ENCODE peak calls at places on chromosome 11, in ten cellular contexts. Y, C, O, Q, W, G, T, A, F and H are unnamed samples.
A peak's percentile ranks its signal among the peaks of the same experiment; 100 is the strongest.

GRCh38 chr11:125141686-125142535 is 22.6 kb upstream of the PKNOX2 start:
- DNase-seq in O (peak; percentile 28), G (no peak), F (peak; percentile 66), A (no peak), C (no peak), W (no peak), Y (peak; percentile 80), T (peak; percentile 51), Q (no peak), H (peak; percentile 40)

GRCh38 chr11:80900265-80900664 is 1459.4 kb upstream of the TENM4 start:
- DNase-seq in O (no peak), T (no peak), Q (no peak), A (no peak), C (no peak), F (no peak), W (no peak), Y (no peak), G (no peak), H (no peak)

GRCh38 chr11:130527648-130528300 is 79.3 kb downstream of the ADAMTS15 start:
- DNase-seq in G (peak; percentile 9), Y (no peak), W (no peak), F (no peak), T (peak; percentile 89), C (no peak), O (peak; percentile 31), A (no peak), Q (no peak), H (no peak)

GRCh38 chr11:26227311-26227710 is 104.6 kb upstream of the ANO3 start:
- DNase-seq in A (peak; percentile 76), W (peak; percentile 43), F (no peak), G (peak; percentile 99), Q (peak; percentile 62), C (no peak), T (peak; percentile 86), Y (peak; percentile 24), O (peak; percentile 97), H (peak; percentile 78)

GRCh38 chr11:78039391-78039918 is 16.4 kb upstream of the KCTD14 start:
- DNase-seq in T (no peak), Y (no peak), C (no peak), W (no peak), G (peak; percentile 75), Q (no peak), O (no peak), F (no peak), A (no peak), H (peak; percentile 38)

GRCh38 chr11:99418927-99419707 is 398.4 kb downstream of the CNTN5 start:
- DNase-seq in Q (no peak), T (no peak), W (no peak), C (no peak), F (no peak), O (no peak), A (no peak), G (no peak), Y (no peak), H (no peak)

GRCh38 chr11:119318240-119319135 is 1.6 kb upstream of the MCAM start:
- DNase-seq in Q (no peak), O (peak; percentile 54), A (no peak), G (peak; percentile 93), Y (peak; percentile 76), T (peak; percentile 85), W (no peak), F (peak; percentile 84), C (no peak), H (peak; percentile 78)

GRCh38 chr11:6571434-6572008 is 31.9 kb downstream of the RRP8 start:
- DNase-seq in A (no peak), Y (no peak), Q (no peak), F (no peak), G (no peak), C (no peak), T (no peak), W (no peak), O (no peak), H (no peak)

GRCh38 chr11:48109046-48109666 is 107.5 kb upstream of the OR4B1 start:
- DNase-seq in W (peak; percentile 65), G (peak; percentile 55), T (peak; percentile 71), Y (peak; percentile 38), A (no peak), O (peak; percentile 64), F (no peak), Q (no peak), C (peak; percentile 37), H (peak; percentile 54)
- TF ChIP-seq CTCF in W (peak; percentile 54), G (peak; percentile 35), T (peak; percentile 35), Y (peak; percentile 35), A (peak; percentile 44), O (peak; percentile 40), F (peak; percentile 55), Q (peak; percentile 15), C (peak; percentile 63), H (peak; percentile 28)

GRCh38 chr11:114201219-114201618 is 95.0 kb upstream of the NNMT start:
- DNase-seq in O (peak; percentile 28), T (no peak), W (no peak), C (no peak), Q (no peak), F (no peak), Y (no peak), G (no peak), A (no peak), H (no peak)

GRCh38 chr11:114199051-114199450 is 97.1 kb upstream of the NNMT start:
- DNase-seq in T (no peak), W (no peak), F (no peak), Q (no peak), G (no peak), Y (no peak), A (no peak), C (no peak), O (no peak), H (no peak)

GRCh38 chr11:114200785-114201184 is 95.4 kb upstream of the NNMT start:
- DNase-seq in T (no peak), Q (no peak), C (no peak), O (no peak), W (no peak), G (no peak), A (no peak), Y (no peak), F (no peak), H (no peak)

GRCh38 chr11:114202011-114202609 is 94.1 kb upstream of the NNMT start:
- DNase-seq in C (no peak), F (no peak), G (no peak), T (no peak), W (no peak), A (no peak), Y (no peak), O (peak; percentile 58), Q (no peak), H (no peak)

DNA sequence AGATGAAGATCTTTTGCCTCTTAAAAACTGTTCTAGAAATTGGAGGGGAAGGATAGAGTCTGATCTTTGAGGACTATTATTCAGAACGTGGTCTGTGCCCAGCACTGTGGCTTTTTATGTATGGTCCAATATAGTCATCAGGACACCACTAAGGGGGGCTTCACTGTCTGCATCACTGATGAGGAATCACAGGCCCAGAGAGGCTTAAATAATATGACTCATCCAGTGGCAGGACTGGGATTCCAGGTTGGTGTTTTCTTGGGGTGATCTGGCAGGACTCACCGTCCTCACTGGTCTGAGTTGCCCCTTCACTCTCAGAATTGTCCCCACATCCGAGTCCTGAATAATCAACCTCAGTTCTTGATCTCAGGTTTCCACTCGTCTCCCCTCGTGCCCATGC is 95.8 kb upstream of the NNMT start:
- DNase-seq in F (no peak), G (no peak), O (peak; percentile 63), W (no peak), Q (no peak), Y (no peak), A (no peak), T (no peak), C (no peak), H (no peak)
- TF ChIP-seq CTCF in F (no peak), G (no peak), O (no peak), W (no peak), Q (no peak), Y (no peak), A (no peak), T (no peak), C (no peak), H (no peak)

GRCh38 chr11:126949066-126949945 is 51.3 kb downstream of the KIRREL3 start:
- DNase-seq in C (no peak), Q (no peak), F (no peak), G (no peak), W (no peak), T (no peak), O (peak; percentile 29), A (no peak), Y (no peak), H (no peak)

GRCh38 chr11:126943319-126943718 is 57.3 kb downstream of the KIRREL3 start:
- DNase-seq in W (no peak), O (no peak), A (no peak), G (no peak), F (no peak), Y (no peak), C (no peak), T (no peak), Q (no peak), H (no peak)

GRCh38 chr11:126948563-126948962 is 52.0 kb downstream of the KIRREL3 start:
- DNase-seq in F (no peak), T (no peak), W (no peak), C (no peak), G (no peak), Q (no peak), O (no peak), A (no peak), Y (no peak), H (no peak)

GRCh38 chr11:126942146-126942545 is 58.4 kb downstream of the KIRREL3 start:
- DNase-seq in O (no peak), C (no peak), Y (no peak), F (no peak), A (no peak), G (no peak), T (no peak), W (no peak), Q (no peak), H (no peak)

DNA sequence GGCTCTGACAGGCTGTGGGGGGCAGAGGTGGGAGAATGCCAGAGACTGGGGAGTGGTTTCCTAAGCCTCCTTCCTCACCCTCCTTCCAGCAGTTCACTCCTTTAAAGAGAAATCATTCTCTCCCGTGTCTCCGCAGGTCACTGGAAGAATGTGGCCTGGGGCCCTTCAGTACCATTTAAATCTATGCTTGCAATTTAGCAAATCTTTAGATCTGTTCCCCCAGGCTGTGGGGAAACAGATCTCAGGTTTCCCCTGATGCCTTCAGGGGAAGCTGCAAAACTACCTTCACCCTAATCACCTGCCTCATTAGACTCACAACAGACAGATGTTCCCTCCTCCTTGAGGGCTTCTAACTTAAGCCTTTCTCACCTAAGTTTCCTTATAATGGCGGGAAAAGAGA is 55.3 kb downstream of the KIRREL3 start:
- DNase-seq in C (no peak), A (no peak), O (no peak), F (no peak), Q (no peak), G (no peak), Y (no peak), T (no peak), W (no peak), H (no peak)
- TF ChIP-seq CTCF in C (no peak), A (no peak), O (no peak), F (no peak), Q (no peak), G (no peak), Y (no peak), T (no peak), W (no peak), H (no peak)

GRCh38 chr11:86749861-86750401 is 50.4 kb upstream of the PRSS23 start:
- DNase-seq in O (no peak), W (no peak), G (no peak), A (no peak), C (no peak), T (no peak), F (no peak), Q (no peak), Y (no peak), H (no peak)

GRCh38 chr11:86747801-86748200 is 52.5 kb upstream of the PRSS23 start:
- DNase-seq in Q (no peak), C (no peak), Y (no peak), G (no peak), O (no peak), T (no peak), F (no peak), W (no peak), A (no peak), H (no peak)

GRCh38 chr11:86748296-86748695 is 52.0 kb upstream of the PRSS23 start:
- DNase-seq in W (no peak), C (no peak), O (peak; percentile 72), Y (no peak), G (no peak), T (peak; percentile 22), A (peak; percentile 89), Q (no peak), F (no peak), H (no peak)

GRCh38 chr11:86746509-86746908 is 53.8 kb upstream of the PRSS23 start:
- DNase-seq in C (no peak), A (no peak), G (no peak), O (no peak), Q (no peak), T (no peak), Y (no peak), F (no peak), W (no peak), H (no peak)

DNA sequence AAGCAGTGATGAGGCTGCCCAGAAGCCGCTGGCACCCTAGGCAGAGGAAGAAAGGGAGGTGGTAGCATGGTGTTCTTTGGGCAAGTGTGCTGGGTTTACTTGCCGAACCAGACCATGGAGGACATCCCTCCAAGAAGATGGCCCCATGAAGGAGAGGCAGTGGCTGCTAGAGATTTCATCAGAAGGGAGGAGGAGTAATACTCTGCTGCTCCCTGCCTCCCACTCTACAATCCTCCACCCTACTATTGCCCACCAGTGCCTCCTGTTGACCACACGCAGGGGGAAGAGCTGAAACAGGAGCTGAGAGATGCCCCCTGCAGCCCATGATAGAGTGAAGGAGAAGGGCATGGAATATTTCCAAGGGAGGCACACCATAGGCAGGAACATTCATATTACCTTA is 51.0 kb upstream of the PRSS23 start:
- DNase-seq in A (no peak), W (peak; percentile 67), F (no peak), O (no peak), T (no peak), Q (no peak), G (no peak), Y (no peak), C (no peak), H (no peak)
- TF ChIP-seq CTCF in A (no peak), W (no peak), F (no peak), O (peak; percentile 17), T (peak; percentile 13), Q (peak; percentile 17), G (no peak), Y (no peak), C (peak; percentile 74), H (no peak)